ENCODE peak calls at places on chromosomes 12 and 14, in nine cellular contexts. One of them, this sample, is unnamed.

GRCh38 chr14:96130854-96131253 is 73.8 kb upstream of the BDKRB2 start:
- DNase-seq in NCI-H2171 treated with DMSO at 0.1 percent for 48 hours: no peak
- DNase-seq in WTC11: no peak
- DNase-seq in stimulated activated CD4-positive, alpha-beta T cell treated with anti-CD3 and anti-CD28 coated beads, Interleukin-1b, Interleukin-23, amount 100 ng/mL, for 24 hours: no peak
- DNase-seq in NCI-H187 treated with DMSO at 0.1 percent for 48 hours: no peak
- DNase-seq in SHP77: no peak
- DNase-seq in fibroblast of pulmonary artery: peak
- DNase-seq in C1 segment of cervical spinal cord: no peak
- DNase-seq in Peyer's patch: no peak
- DNase-seq in this sample: no peak

GRCh38 chr12:71876400-71876799 is 36.8 kb downstream of the TBC1D15 start:
- DNase-seq in NCI-H2171 treated with DMSO at 0.1 percent for 48 hours: no peak
- DNase-seq in WTC11: no peak
- DNase-seq in stimulated activated CD4-positive, alpha-beta T cell treated with anti-CD3 and anti-CD28 coated beads, Interleukin-1b, Interleukin-23, amount 100 ng/mL, for 24 hours: no peak
- DNase-seq in NCI-H187 treated with DMSO at 0.1 percent for 48 hours: no peak
- DNase-seq in SHP77: no peak
- DNase-seq in fibroblast of pulmonary artery: no peak
- DNase-seq in C1 segment of cervical spinal cord: no peak
- DNase-seq in Peyer's patch: no peak
- DNase-seq in this sample: no peak

GRCh38 chr12:111022386-111022785 is 102.0 kb upstream of the MYL2 start:
- DNase-seq in NCI-H2171 treated with DMSO at 0.1 percent for 48 hours: no peak
- DNase-seq in WTC11: no peak
- DNase-seq in stimulated activated CD4-positive, alpha-beta T cell treated with anti-CD3 and anti-CD28 coated beads, Interleukin-1b, Interleukin-23, amount 100 ng/mL, for 24 hours: no peak
- DNase-seq in NCI-H187 treated with DMSO at 0.1 percent for 48 hours: no peak
- DNase-seq in SHP77: no peak
- DNase-seq in fibroblast of pulmonary artery: no peak
- DNase-seq in C1 segment of cervical spinal cord: no peak
- DNase-seq in Peyer's patch: no peak
- DNase-seq in this sample: no peak

GRCh38 chr14:91409991-91410401 is 7.6 kb downstream of the CCDC88C start:
- DNase-seq in NCI-H2171 treated with DMSO at 0.1 percent for 48 hours: peak
- DNase-seq in WTC11: no peak
- DNase-seq in stimulated activated CD4-positive, alpha-beta T cell treated with anti-CD3 and anti-CD28 coated beads, Interleukin-1b, Interleukin-23, amount 100 ng/mL, for 24 hours: no peak
- DNase-seq in NCI-H187 treated with DMSO at 0.1 percent for 48 hours: no peak
- DNase-seq in SHP77: no peak
- DNase-seq in fibroblast of pulmonary artery: no peak
- DNase-seq in C1 segment of cervical spinal cord: no peak
- DNase-seq in Peyer's patch: no peak
- DNase-seq in this sample: no peak

GRCh38 chr14:29278301-29278700 is 511.7 kb downstream of the FOXG1 start:
- DNase-seq in NCI-H2171 treated with DMSO at 0.1 percent for 48 hours: no peak
- DNase-seq in WTC11: no peak
- DNase-seq in stimulated activated CD4-positive, alpha-beta T cell treated with anti-CD3 and anti-CD28 coated beads, Interleukin-1b, Interleukin-23, amount 100 ng/mL, for 24 hours: no peak
- DNase-seq in NCI-H187 treated with DMSO at 0.1 percent for 48 hours: no peak
- DNase-seq in SHP77: no peak
- DNase-seq in fibroblast of pulmonary artery: peak
- DNase-seq in C1 segment of cervical spinal cord: no peak
- DNase-seq in Peyer's patch: no peak
- DNase-seq in this sample: no peak

GRCh38 chr12:81128930-81129554 is 51.2 kb downstream of the ACSS3 start:
- DNase-seq in NCI-H2171 treated with DMSO at 0.1 percent for 48 hours: peak
- DNase-seq in WTC11: peak
- DNase-seq in stimulated activated CD4-positive, alpha-beta T cell treated with anti-CD3 and anti-CD28 coated beads, Interleukin-1b, Interleukin-23, amount 100 ng/mL, for 24 hours: no peak
- DNase-seq in NCI-H187 treated with DMSO at 0.1 percent for 48 hours: peak
- DNase-seq in SHP77: peak
- DNase-seq in fibroblast of pulmonary artery: peak
- DNase-seq in C1 segment of cervical spinal cord: peak
- DNase-seq in Peyer's patch: no peak
- DNase-seq in this sample: no peak

GRCh38 chr12:109087250-109087649 is 6.0 kb downstream of the ALKBH2 start:
- DNase-seq in NCI-H2171 treated with DMSO at 0.1 percent for 48 hours: no peak
- DNase-seq in WTC11: no peak
- DNase-seq in stimulated activated CD4-positive, alpha-beta T cell treated with anti-CD3 and anti-CD28 coated beads, Interleukin-1b, Interleukin-23, amount 100 ng/mL, for 24 hours: no peak
- DNase-seq in NCI-H187 treated with DMSO at 0.1 percent for 48 hours: no peak
- DNase-seq in SHP77: no peak
- DNase-seq in fibroblast of pulmonary artery: no peak
- DNase-seq in C1 segment of cervical spinal cord: peak
- DNase-seq in Peyer's patch: peak
- DNase-seq in this sample: no peak

GRCh38 chr12:108633534-108634224 is at the start of gene SELPLG:
- DNase-seq in NCI-H2171 treated with DMSO at 0.1 percent for 48 hours: no peak
- DNase-seq in WTC11: no peak
- DNase-seq in stimulated activated CD4-positive, alpha-beta T cell treated with anti-CD3 and anti-CD28 coated beads, Interleukin-1b, Interleukin-23, amount 100 ng/mL, for 24 hours: peak
- DNase-seq in NCI-H187 treated with DMSO at 0.1 percent for 48 hours: peak
- DNase-seq in SHP77: no peak
- DNase-seq in fibroblast of pulmonary artery: no peak
- DNase-seq in C1 segment of cervical spinal cord: no peak
- DNase-seq in Peyer's patch: no peak
- DNase-seq in this sample: no peak

GRCh38 chr12:65123435-65124063 is 2.4 kb upstream of the WIF1 start:
- DNase-seq in NCI-H2171 treated with DMSO at 0.1 percent for 48 hours: peak
- DNase-seq in WTC11: no peak
- DNase-seq in stimulated activated CD4-positive, alpha-beta T cell treated with anti-CD3 and anti-CD28 coated beads, Interleukin-1b, Interleukin-23, amount 100 ng/mL, for 24 hours: no peak
- DNase-seq in NCI-H187 treated with DMSO at 0.1 percent for 48 hours: no peak
- DNase-seq in SHP77: peak
- DNase-seq in fibroblast of pulmonary artery: peak
- DNase-seq in C1 segment of cervical spinal cord: no peak
- DNase-seq in Peyer's patch: no peak
- DNase-seq in this sample: no peak

GRCh38 chr14:53273671-53274072 is 120.5 kb upstream of the DDHD1 start:
- DNase-seq in NCI-H2171 treated with DMSO at 0.1 percent for 48 hours: no peak
- DNase-seq in WTC11: no peak
- DNase-seq in stimulated activated CD4-positive, alpha-beta T cell treated with anti-CD3 and anti-CD28 coated beads, Interleukin-1b, Interleukin-23, amount 100 ng/mL, for 24 hours: no peak
- DNase-seq in NCI-H187 treated with DMSO at 0.1 percent for 48 hours: no peak
- DNase-seq in SHP77: no peak
- DNase-seq in fibroblast of pulmonary artery: peak
- DNase-seq in C1 segment of cervical spinal cord: no peak
- DNase-seq in Peyer's patch: no peak
- DNase-seq in this sample: no peak

GRCh38 chr14:25050494-25051170 is 685 bp upstream of the STXBP6 start:
- DNase-seq in NCI-H2171 treated with DMSO at 0.1 percent for 48 hours: no peak
- DNase-seq in WTC11: no peak
- DNase-seq in stimulated activated CD4-positive, alpha-beta T cell treated with anti-CD3 and anti-CD28 coated beads, Interleukin-1b, Interleukin-23, amount 100 ng/mL, for 24 hours: no peak
- DNase-seq in NCI-H187 treated with DMSO at 0.1 percent for 48 hours: no peak
- DNase-seq in SHP77: no peak
- DNase-seq in fibroblast of pulmonary artery: peak
- DNase-seq in C1 segment of cervical spinal cord: no peak
- DNase-seq in Peyer's patch: no peak
- DNase-seq in this sample: no peak

GRCh38 chr14:32507029-32507984 is 178.2 kb downstream of the AKAP6 start:
- DNase-seq in NCI-H2171 treated with DMSO at 0.1 percent for 48 hours: no peak
- DNase-seq in WTC11: no peak
- DNase-seq in stimulated activated CD4-positive, alpha-beta T cell treated with anti-CD3 and anti-CD28 coated beads, Interleukin-1b, Interleukin-23, amount 100 ng/mL, for 24 hours: no peak
- DNase-seq in NCI-H187 treated with DMSO at 0.1 percent for 48 hours: no peak
- DNase-seq in SHP77: no peak
- DNase-seq in fibroblast of pulmonary artery: peak
- DNase-seq in C1 segment of cervical spinal cord: no peak
- DNase-seq in Peyer's patch: no peak
- DNase-seq in this sample: no peak

GRCh38 chr12:125247477-125247876 is 182.2 kb downstream of the AACS start:
- DNase-seq in NCI-H2171 treated with DMSO at 0.1 percent for 48 hours: no peak
- DNase-seq in WTC11: no peak
- DNase-seq in stimulated activated CD4-positive, alpha-beta T cell treated with anti-CD3 and anti-CD28 coated beads, Interleukin-1b, Interleukin-23, amount 100 ng/mL, for 24 hours: no peak
- DNase-seq in NCI-H187 treated with DMSO at 0.1 percent for 48 hours: no peak
- DNase-seq in SHP77: no peak
- DNase-seq in fibroblast of pulmonary artery: no peak
- DNase-seq in C1 segment of cervical spinal cord: no peak
- DNase-seq in Peyer's patch: no peak
- DNase-seq in this sample: no peak

GRCh38 chr12:52817003-52817698 is 3.2 kb upstream of the KRT4 start:
- DNase-seq in NCI-H2171 treated with DMSO at 0.1 percent for 48 hours: no peak
- DNase-seq in WTC11: no peak
- DNase-seq in stimulated activated CD4-positive, alpha-beta T cell treated with anti-CD3 and anti-CD28 coated beads, Interleukin-1b, Interleukin-23, amount 100 ng/mL, for 24 hours: no peak
- DNase-seq in NCI-H187 treated with DMSO at 0.1 percent for 48 hours: no peak
- DNase-seq in SHP77: no peak
- DNase-seq in fibroblast of pulmonary artery: no peak
- DNase-seq in C1 segment of cervical spinal cord: no peak
- DNase-seq in Peyer's patch: no peak
- DNase-seq in this sample: no peak

GRCh38 chr12:25644964-25645363 is 91.9 kb upstream of the LMNTD1 start:
- DNase-seq in NCI-H2171 treated with DMSO at 0.1 percent for 48 hours: no peak
- DNase-seq in WTC11: no peak
- DNase-seq in stimulated activated CD4-positive, alpha-beta T cell treated with anti-CD3 and anti-CD28 coated beads, Interleukin-1b, Interleukin-23, amount 100 ng/mL, for 24 hours: no peak
- DNase-seq in NCI-H187 treated with DMSO at 0.1 percent for 48 hours: no peak
- DNase-seq in SHP77: no peak
- DNase-seq in fibroblast of pulmonary artery: no peak
- DNase-seq in C1 segment of cervical spinal cord: no peak
- DNase-seq in Peyer's patch: no peak
- DNase-seq in this sample: no peak

GRCh38 chr14:89165189-89165809 is 251.7 kb downstream of the FOXN3 start:
- DNase-seq in NCI-H2171 treated with DMSO at 0.1 percent for 48 hours: no peak
- DNase-seq in WTC11: no peak
- DNase-seq in stimulated activated CD4-positive, alpha-beta T cell treated with anti-CD3 and anti-CD28 coated beads, Interleukin-1b, Interleukin-23, amount 100 ng/mL, for 24 hours: no peak
- DNase-seq in NCI-H187 treated with DMSO at 0.1 percent for 48 hours: no peak
- DNase-seq in SHP77: no peak
- DNase-seq in fibroblast of pulmonary artery: no peak
- DNase-seq in C1 segment of cervical spinal cord: no peak
- DNase-seq in Peyer's patch: no peak
- DNase-seq in this sample: no peak

This sample was measured in cortex of kidney.